ENCODE peak calls at places on chromosomes 7 and 10, in seven cellular contexts. One of them, this sample, is unnamed.

GRCh38 chr7:122329145-122329802 is 24.7 kb upstream of the FEZF1 start:
- DNase-seq in neural progenitor cell: peak
- DNase-seq in kidney epithelial cell: no peak
- DNase-seq in choroid plexus epithelial cell: no peak
- DNase-seq in naive thymus-derived CD4-positive, alpha-beta T cell: no peak
- DNase-seq in astrocyte of the cerebellum: no peak
- DNase-seq in AG04449: no peak
- DNase-seq in this sample: no peak

GRCh38 chr7:8133955-8134733 is 127.8 kb downstream of the ICA1 start:
- DNase-seq in neural progenitor cell: no peak
- DNase-seq in kidney epithelial cell: peak
- DNase-seq in choroid plexus epithelial cell: no peak
- DNase-seq in naive thymus-derived CD4-positive, alpha-beta T cell: peak
- DNase-seq in astrocyte of the cerebellum: peak
- DNase-seq in AG04449: no peak
- DNase-seq in this sample: no peak

GRCh38 chr7:4857189-4857588 is 4.6 kb downstream of the PAPOLB start:
- DNase-seq in neural progenitor cell: no peak
- DNase-seq in kidney epithelial cell: no peak
- DNase-seq in choroid plexus epithelial cell: no peak
- DNase-seq in naive thymus-derived CD4-positive, alpha-beta T cell: no peak
- DNase-seq in astrocyte of the cerebellum: no peak
- DNase-seq in AG04449: no peak
- DNase-seq in this sample: no peak

GRCh38 chr10:110577056-110577455 is 9.6 kb downstream of the SMC3 start:
- DNase-seq in neural progenitor cell: no peak
- DNase-seq in kidney epithelial cell: no peak
- DNase-seq in choroid plexus epithelial cell: no peak
- DNase-seq in naive thymus-derived CD4-positive, alpha-beta T cell: no peak
- DNase-seq in astrocyte of the cerebellum: no peak
- DNase-seq in AG04449: peak
- DNase-seq in this sample: peak

GRCh38 chr10:31758495-31758894 is 170.1 kb downstream of the ARHGAP12 start:
- DNase-seq in neural progenitor cell: no peak
- DNase-seq in kidney epithelial cell: no peak
- DNase-seq in choroid plexus epithelial cell: no peak
- DNase-seq in naive thymus-derived CD4-positive, alpha-beta T cell: no peak
- DNase-seq in astrocyte of the cerebellum: no peak
- DNase-seq in AG04449: no peak
- DNase-seq in this sample: peak

GRCh38 chr10:126058507-126058906 is 162.1 kb downstream of the FANK1 start:
- DNase-seq in neural progenitor cell: peak
- DNase-seq in kidney epithelial cell: no peak
- DNase-seq in choroid plexus epithelial cell: no peak
- DNase-seq in naive thymus-derived CD4-positive, alpha-beta T cell: no peak
- DNase-seq in astrocyte of the cerebellum: no peak
- DNase-seq in AG04449: no peak
- DNase-seq in this sample: no peak

GRCh38 chr10:132872658-132873057 is 69.7 kb downstream of the CFAP46 start:
- DNase-seq in neural progenitor cell: no peak
- DNase-seq in kidney epithelial cell: no peak
- DNase-seq in choroid plexus epithelial cell: no peak
- DNase-seq in naive thymus-derived CD4-positive, alpha-beta T cell: peak
- DNase-seq in astrocyte of the cerebellum: no peak
- DNase-seq in AG04449: no peak
- DNase-seq in this sample: no peak

GRCh38 chr10:31353574-31353973 is 34.6 kb downstream of the ZEB1 start:
- DNase-seq in neural progenitor cell: no peak
- DNase-seq in kidney epithelial cell: peak
- DNase-seq in choroid plexus epithelial cell: peak
- DNase-seq in naive thymus-derived CD4-positive, alpha-beta T cell: no peak
- DNase-seq in astrocyte of the cerebellum: peak
- DNase-seq in AG04449: no peak
- DNase-seq in this sample: peak

GRCh38 chr10:52443419-52444388 is 129.6 kb downstream of the DKK1 start:
- DNase-seq in neural progenitor cell: no peak
- DNase-seq in kidney epithelial cell: no peak
- DNase-seq in choroid plexus epithelial cell: peak
- DNase-seq in naive thymus-derived CD4-positive, alpha-beta T cell: no peak
- DNase-seq in astrocyte of the cerebellum: peak
- DNase-seq in AG04449: peak
- DNase-seq in this sample: peak

GRCh38 chr7:30865821-30866220 is 45.8 kb upstream of the AQP1 start:
- DNase-seq in neural progenitor cell: no peak
- DNase-seq in kidney epithelial cell: no peak
- DNase-seq in choroid plexus epithelial cell: no peak
- DNase-seq in naive thymus-derived CD4-positive, alpha-beta T cell: no peak
- DNase-seq in astrocyte of the cerebellum: no peak
- DNase-seq in AG04449: no peak
- DNase-seq in this sample: no peak

GRCh38 chr7:137957887-137958286 is 44.0 kb downstream of the CREB3L2 start:
- DNase-seq in neural progenitor cell: no peak
- DNase-seq in kidney epithelial cell: no peak
- DNase-seq in choroid plexus epithelial cell: peak
- DNase-seq in naive thymus-derived CD4-positive, alpha-beta T cell: no peak
- DNase-seq in astrocyte of the cerebellum: no peak
- DNase-seq in AG04449: no peak
- DNase-seq in this sample: peak

GRCh38 chr10:116403740-116404250 is 23.9 kb upstream of the PNLIPRP3 start:
- DNase-seq in neural progenitor cell: no peak
- DNase-seq in kidney epithelial cell: no peak
- DNase-seq in choroid plexus epithelial cell: no peak
- DNase-seq in naive thymus-derived CD4-positive, alpha-beta T cell: no peak
- DNase-seq in astrocyte of the cerebellum: no peak
- DNase-seq in AG04449: no peak
- DNase-seq in this sample: no peak

GRCh38 chr10:91603931-91604331 is 28.9 kb downstream of the PPP1R3C start:
- DNase-seq in neural progenitor cell: no peak
- DNase-seq in kidney epithelial cell: peak
- DNase-seq in choroid plexus epithelial cell: peak
- DNase-seq in naive thymus-derived CD4-positive, alpha-beta T cell: no peak
- DNase-seq in astrocyte of the cerebellum: peak
- DNase-seq in AG04449: no peak
- DNase-seq in this sample: peak

GRCh38 chr7:48096273-48096672 is 7.2 kb downstream of the UPP1 start:
- DNase-seq in neural progenitor cell: no peak
- DNase-seq in kidney epithelial cell: no peak
- DNase-seq in choroid plexus epithelial cell: no peak
- DNase-seq in naive thymus-derived CD4-positive, alpha-beta T cell: no peak
- DNase-seq in astrocyte of the cerebellum: no peak
- DNase-seq in AG04449: no peak
- DNase-seq in this sample: no peak

GRCh38 chr10:93006435-93007039 is 54.1 kb upstream of the CYP26C1 start:
- DNase-seq in neural progenitor cell: peak
- DNase-seq in kidney epithelial cell: peak
- DNase-seq in choroid plexus epithelial cell: peak
- DNase-seq in naive thymus-derived CD4-positive, alpha-beta T cell: no peak
- DNase-seq in astrocyte of the cerebellum: peak
- DNase-seq in AG04449: no peak
- DNase-seq in this sample: peak

GRCh38 chr7:101995121-101995520 is 177.7 kb downstream of the CUX1 start:
- DNase-seq in neural progenitor cell: no peak
- DNase-seq in kidney epithelial cell: no peak
- DNase-seq in choroid plexus epithelial cell: no peak
- DNase-seq in naive thymus-derived CD4-positive, alpha-beta T cell: no peak
- DNase-seq in astrocyte of the cerebellum: no peak
- DNase-seq in AG04449: no peak
- DNase-seq in this sample: no peak

GRCh38 chr7:31919678-31920369 is 150.4 kb downstream of the PDE1C start:
- DNase-seq in neural progenitor cell: no peak
- DNase-seq in kidney epithelial cell: no peak
- DNase-seq in choroid plexus epithelial cell: no peak
- DNase-seq in naive thymus-derived CD4-positive, alpha-beta T cell: no peak
- DNase-seq in astrocyte of the cerebellum: no peak
- DNase-seq in AG04449: no peak
- DNase-seq in this sample: no peak

GRCh38 chr10:73857446-73857845 is 16.9 kb downstream of the CAMK2G start:
- DNase-seq in neural progenitor cell: no peak
- DNase-seq in kidney epithelial cell: no peak
- DNase-seq in choroid plexus epithelial cell: peak
- DNase-seq in naive thymus-derived CD4-positive, alpha-beta T cell: no peak
- DNase-seq in astrocyte of the cerebellum: peak
- DNase-seq in AG04449: no peak
- DNase-seq in this sample: no peak

GRCh38 chr10:131676448-131676847 is 224.4 kb upstream of the PPP2R2D start:
- DNase-seq in neural progenitor cell: no peak
- DNase-seq in kidney epithelial cell: no peak
- DNase-seq in choroid plexus epithelial cell: no peak
- DNase-seq in naive thymus-derived CD4-positive, alpha-beta T cell: no peak
- DNase-seq in astrocyte of the cerebellum: no peak
- DNase-seq in AG04449: no peak
- DNase-seq in this sample: no peak

GRCh38 chr10:89838002-89838615 is 136.7 kb downstream of the KIF20B start:
- DNase-seq in neural progenitor cell: no peak
- DNase-seq in kidney epithelial cell: no peak
- DNase-seq in choroid plexus epithelial cell: no peak
- DNase-seq in naive thymus-derived CD4-positive, alpha-beta T cell: no peak
- DNase-seq in astrocyte of the cerebellum: no peak
- DNase-seq in AG04449: no peak
- DNase-seq in this sample: no peak

GRCh38 chr7:94001396-94001795 is 2.8 kb downstream of the BET1 start:
- DNase-seq in neural progenitor cell: no peak
- DNase-seq in kidney epithelial cell: no peak
- DNase-seq in choroid plexus epithelial cell: no peak
- DNase-seq in naive thymus-derived CD4-positive, alpha-beta T cell: no peak
- DNase-seq in astrocyte of the cerebellum: no peak
- DNase-seq in AG04449: no peak
- DNase-seq in this sample: no peak

GRCh38 chr10:17025444-17026295 is 103.9 kb downstream of the CUBN start:
- DNase-seq in neural progenitor cell: peak
- DNase-seq in kidney epithelial cell: peak
- DNase-seq in choroid plexus epithelial cell: peak
- DNase-seq in naive thymus-derived CD4-positive, alpha-beta T cell: peak
- DNase-seq in astrocyte of the cerebellum: peak
- DNase-seq in AG04449: peak
- DNase-seq in this sample: peak

GRCh38 chr7:123329988-123330643 is 130.3 kb upstream of the SLC13A1 start:
- DNase-seq in neural progenitor cell: no peak
- DNase-seq in kidney epithelial cell: no peak
- DNase-seq in choroid plexus epithelial cell: no peak
- DNase-seq in naive thymus-derived CD4-positive, alpha-beta T cell: no peak
- DNase-seq in astrocyte of the cerebellum: no peak
- DNase-seq in AG04449: no peak
- DNase-seq in this sample: no peak
- H3K4me3 ChIP-seq in neural progenitor cell: no peak
- H3K4me3 ChIP-seq in kidney epithelial cell: no peak
- H3K4me3 ChIP-seq in choroid plexus epithelial cell: no peak
- H3K4me3 ChIP-seq in naive thymus-derived CD4-positive, alpha-beta T cell: no peak
- H3K4me3 ChIP-seq in astrocyte of the cerebellum: no peak
- H3K4me3 ChIP-seq in AG04449: no peak
- H3K4me3 ChIP-seq in this sample: no peak

GRCh38 chr10:96374639-96374984 is 15.8 kb upstream of the OPALIN start:
- DNase-seq in neural progenitor cell: peak
- DNase-seq in kidney epithelial cell: no peak
- DNase-seq in choroid plexus epithelial cell: no peak
- DNase-seq in naive thymus-derived CD4-positive, alpha-beta T cell: no peak
- DNase-seq in astrocyte of the cerebellum: no peak
- DNase-seq in AG04449: no peak
- DNase-seq in this sample: no peak
- H3K4me3 ChIP-seq in neural progenitor cell: peak
- H3K4me3 ChIP-seq in kidney epithelial cell: no peak
- H3K4me3 ChIP-seq in choroid plexus epithelial cell: peak
- H3K4me3 ChIP-seq in naive thymus-derived CD4-positive, alpha-beta T cell: no peak
- H3K4me3 ChIP-seq in astrocyte of the cerebellum: peak
- H3K4me3 ChIP-seq in AG04449: peak
- H3K4me3 ChIP-seq in this sample: no peak

GRCh38 chr7:158999496-158999895 is 143.1 kb downstream of the DYNC2I1 start:
- DNase-seq in neural progenitor cell: no peak
- DNase-seq in kidney epithelial cell: no peak
- DNase-seq in choroid plexus epithelial cell: no peak
- DNase-seq in naive thymus-derived CD4-positive, alpha-beta T cell: no peak
- DNase-seq in astrocyte of the cerebellum: no peak
- DNase-seq in AG04449: no peak
- DNase-seq in this sample: no peak

GRCh38 chr7:158996214-158997109 is 140.1 kb downstream of the DYNC2I1 start:
- DNase-seq in neural progenitor cell: no peak
- DNase-seq in kidney epithelial cell: no peak
- DNase-seq in choroid plexus epithelial cell: no peak
- DNase-seq in naive thymus-derived CD4-positive, alpha-beta T cell: no peak
- DNase-seq in astrocyte of the cerebellum: no peak
- DNase-seq in AG04449: no peak
- DNase-seq in this sample: no peak

GRCh38 chr7:158995514-158995913 is 139.2 kb downstream of the DYNC2I1 start:
- DNase-seq in neural progenitor cell: no peak
- DNase-seq in kidney epithelial cell: no peak
- DNase-seq in choroid plexus epithelial cell: no peak
- DNase-seq in naive thymus-derived CD4-positive, alpha-beta T cell: no peak
- DNase-seq in astrocyte of the cerebellum: no peak
- DNase-seq in AG04449: no peak
- DNase-seq in this sample: no peak

GRCh38 chr7:158997110-158997453 is 140.7 kb downstream of the DYNC2I1 start:
- DNase-seq in neural progenitor cell: no peak
- DNase-seq in kidney epithelial cell: no peak
- DNase-seq in choroid plexus epithelial cell: no peak
- DNase-seq in naive thymus-derived CD4-positive, alpha-beta T cell: no peak
- DNase-seq in astrocyte of the cerebellum: no peak
- DNase-seq in AG04449: no peak
- DNase-seq in this sample: no peak

GRCh38 chr7:158997471-158997870 is 141.1 kb downstream of the DYNC2I1 start:
- DNase-seq in neural progenitor cell: no peak
- DNase-seq in kidney epithelial cell: no peak
- DNase-seq in choroid plexus epithelial cell: no peak
- DNase-seq in naive thymus-derived CD4-positive, alpha-beta T cell: no peak
- DNase-seq in astrocyte of the cerebellum: no peak
- DNase-seq in AG04449: no peak
- DNase-seq in this sample: no peak
- H3K4me3 ChIP-seq in neural progenitor cell: peak
- H3K4me3 ChIP-seq in kidney epithelial cell: no peak
- H3K4me3 ChIP-seq in choroid plexus epithelial cell: no peak
- H3K4me3 ChIP-seq in naive thymus-derived CD4-positive, alpha-beta T cell: no peak
- H3K4me3 ChIP-seq in astrocyte of the cerebellum: no peak
- H3K4me3 ChIP-seq in AG04449: no peak
- H3K4me3 ChIP-seq in this sample: no peak

GRCh38 chr10:33335550-33335799 is 1.0 kb upstream of the NRP1 start:
- DNase-seq in neural progenitor cell: no peak
- DNase-seq in kidney epithelial cell: no peak
- DNase-seq in choroid plexus epithelial cell: no peak
- DNase-seq in naive thymus-derived CD4-positive, alpha-beta T cell: no peak
- DNase-seq in astrocyte of the cerebellum: no peak
- DNase-seq in AG04449: no peak
- DNase-seq in this sample: no peak

GRCh38 chr10:33335800-33336605 is 1.5 kb upstream of the NRP1 start:
- DNase-seq in neural progenitor cell: peak
- DNase-seq in kidney epithelial cell: peak
- DNase-seq in choroid plexus epithelial cell: peak
- DNase-seq in naive thymus-derived CD4-positive, alpha-beta T cell: peak
- DNase-seq in astrocyte of the cerebellum: no peak
- DNase-seq in AG04449: no peak
- DNase-seq in this sample: peak

GRCh38 chr10:33336606-33337334 is 2.3 kb upstream of the NRP1 start:
- DNase-seq in neural progenitor cell: peak
- DNase-seq in kidney epithelial cell: no peak
- DNase-seq in choroid plexus epithelial cell: peak
- DNase-seq in naive thymus-derived CD4-positive, alpha-beta T cell: peak
- DNase-seq in astrocyte of the cerebellum: no peak
- DNase-seq in AG04449: no peak
- DNase-seq in this sample: no peak

GRCh38 chr10:33334839-33335549 is 527 bp upstream of the NRP1 start:
- DNase-seq in neural progenitor cell: peak
- DNase-seq in kidney epithelial cell: no peak
- DNase-seq in choroid plexus epithelial cell: peak
- DNase-seq in naive thymus-derived CD4-positive, alpha-beta T cell: peak
- DNase-seq in astrocyte of the cerebellum: peak
- DNase-seq in AG04449: no peak
- DNase-seq in this sample: peak

GRCh38 chr10:33337335-33337854 is 2.9 kb upstream of the NRP1 start:
- DNase-seq in neural progenitor cell: no peak
- DNase-seq in kidney epithelial cell: no peak
- DNase-seq in choroid plexus epithelial cell: peak
- DNase-seq in naive thymus-derived CD4-positive, alpha-beta T cell: no peak
- DNase-seq in astrocyte of the cerebellum: peak
- DNase-seq in AG04449: peak
- DNase-seq in this sample: peak
- H3K4me3 ChIP-seq in neural progenitor cell: peak
- H3K4me3 ChIP-seq in kidney epithelial cell: peak
- H3K4me3 ChIP-seq in choroid plexus epithelial cell: peak
- H3K4me3 ChIP-seq in naive thymus-derived CD4-positive, alpha-beta T cell: no peak
- H3K4me3 ChIP-seq in astrocyte of the cerebellum: peak
- H3K4me3 ChIP-seq in AG04449: peak
- H3K4me3 ChIP-seq in this sample: peak

This sample was measured in fibroblast of the aortic adventitia.